ENCODE peak calls at places on chromosomes 4 and X, in five cellular contexts. One of them, this sample, is unnamed.

GRCh38 chr4:163595590-163595989 is 101.1 kb downstream of the TMA16 start:
- DNase-seq in body of pancreas: no peak
- DNase-seq in adrenal gland: no peak
- DNase-seq in colonic mucosa: no peak
- DNase-seq in IMR-90: no peak
- DNase-seq in this sample: no peak

GRCh38 chrX:129544780-129545179 is 4.7 kb downstream of the OCRL start:
- DNase-seq in body of pancreas: no peak
- DNase-seq in adrenal gland: no peak
- DNase-seq in colonic mucosa: no peak
- DNase-seq in IMR-90: no peak
- DNase-seq in this sample: no peak

GRCh38 chr4:54930226-54930625 is 195.2 kb downstream of the KDR start:
- DNase-seq in body of pancreas: no peak
- DNase-seq in adrenal gland: no peak
- DNase-seq in colonic mucosa: no peak
- DNase-seq in IMR-90: peak; percentile 31
- DNase-seq in this sample: no peak

GRCh38 chr4:136319789-136320470 is 1212.4 kb downstream of the PCDH18 start:
- DNase-seq in body of pancreas: no peak
- DNase-seq in adrenal gland: no peak
- DNase-seq in colonic mucosa: no peak
- DNase-seq in IMR-90: peak; percentile 49
- DNase-seq in this sample: no peak

GRCh38 chrX:39058724-39059123 is 257.5 kb downstream of the MID1IP1 start:
- DNase-seq in body of pancreas: peak; percentile 21
- DNase-seq in adrenal gland: no peak
- DNase-seq in colonic mucosa: no peak
- DNase-seq in IMR-90: no peak
- DNase-seq in this sample: no peak

GRCh38 chrX:39445336-39445735 is 644.1 kb downstream of the MID1IP1 start:
- DNase-seq in body of pancreas: no peak
- DNase-seq in adrenal gland: peak; percentile 48
- DNase-seq in colonic mucosa: peak; percentile 41
- DNase-seq in IMR-90: no peak
- DNase-seq in this sample: no peak

GRCh38 chrX:47235691-47236103 is 2.9 kb downstream of the USP11 start:
- DNase-seq in body of pancreas: no peak
- DNase-seq in adrenal gland: no peak
- DNase-seq in colonic mucosa: no peak
- DNase-seq in IMR-90: peak; percentile 6
- DNase-seq in this sample: no peak

GRCh38 chrX:136237074-136237473 is 14.1 kb downstream of the MAP7D3 start:
- DNase-seq in body of pancreas: no peak
- DNase-seq in adrenal gland: no peak
- DNase-seq in colonic mucosa: no peak
- DNase-seq in IMR-90: no peak
- DNase-seq in this sample: no peak

GRCh38 chr4:128468485-128468989 is 180.9 kb upstream of the PGRMC2 start:
- DNase-seq in body of pancreas: peak; percentile 55
- DNase-seq in adrenal gland: peak; percentile 85
- DNase-seq in colonic mucosa: peak; percentile 83
- DNase-seq in IMR-90: peak; percentile 99
- DNase-seq in this sample: peak; percentile 67

GRCh38 chr4:158826882-158827281 is 58.1 kb downstream of the FNIP2 start:
- DNase-seq in body of pancreas: peak; percentile 77
- DNase-seq in adrenal gland: no peak
- DNase-seq in colonic mucosa: peak; percentile 86
- DNase-seq in IMR-90: no peak
- DNase-seq in this sample: peak; percentile 64

GRCh38 chr4:93751410-93751809 is 77.1 kb upstream of the ATOH1 start:
- DNase-seq in body of pancreas: no peak
- DNase-seq in adrenal gland: no peak
- DNase-seq in colonic mucosa: no peak
- DNase-seq in IMR-90: no peak
- DNase-seq in this sample: no peak

GRCh38 chr4:88659061-88659889 is 38.4 kb downstream of the NAP1L5 start:
- DNase-seq in body of pancreas: peak; percentile 62
- DNase-seq in adrenal gland: peak; percentile 67
- DNase-seq in colonic mucosa: peak; percentile 49
- DNase-seq in IMR-90: peak; percentile 77
- DNase-seq in this sample: peak; percentile 44

GRCh38 chr4:38024203-38024504 is 64.0 kb downstream of the PTTG2 start:
- DNase-seq in body of pancreas: no peak
- DNase-seq in adrenal gland: no peak
- DNase-seq in colonic mucosa: no peak
- DNase-seq in IMR-90: no peak
- DNase-seq in this sample: no peak

GRCh38 chr4:6732441-6733357 is 16.7 kb downstream of the BLOC1S4 start:
- DNase-seq in body of pancreas: peak; percentile 55
- DNase-seq in adrenal gland: peak; percentile 85
- DNase-seq in colonic mucosa: peak; percentile 52
- DNase-seq in IMR-90: peak; percentile 94
- DNase-seq in this sample: peak; percentile 48

GRCh38 chr4:105061136-105061696 is 85.5 kb upstream of the TET2 start:
- DNase-seq in body of pancreas: no peak
- DNase-seq in adrenal gland: peak; percentile 28
- DNase-seq in colonic mucosa: peak; percentile 25
- DNase-seq in IMR-90: peak; percentile 5
- DNase-seq in this sample: no peak

GRCh38 chr4:76658231-76659102 is 223.4 kb downstream of the SHROOM3 start:
- DNase-seq in body of pancreas: no peak
- DNase-seq in adrenal gland: no peak
- DNase-seq in colonic mucosa: no peak
- DNase-seq in IMR-90: peak; percentile 86
- DNase-seq in this sample: no peak

GRCh38 chrX:106802388-106803275 is at the start of gene TBC1D8B:
- DNase-seq in body of pancreas: peak; percentile 86
- DNase-seq in adrenal gland: peak; percentile 87
- DNase-seq in colonic mucosa: peak; percentile 86
- DNase-seq in IMR-90: peak; percentile 92
- DNase-seq in this sample: peak; percentile 79

GRCh38 chr4:62003695-62004094 is 803.6 kb downstream of the ADGRL3 start:
- DNase-seq in body of pancreas: no peak
- DNase-seq in adrenal gland: no peak
- DNase-seq in colonic mucosa: no peak
- DNase-seq in IMR-90: no peak
- DNase-seq in this sample: no peak

GRCh38 chr4:67700119-67700873 is 659 bp downstream of the UBA6 start:
- DNase-seq in body of pancreas: no peak
- DNase-seq in adrenal gland: peak; percentile 25
- DNase-seq in colonic mucosa: no peak
- DNase-seq in IMR-90: peak; percentile 27
- DNase-seq in this sample: peak; percentile 38

GRCh38 chrX:71573591-71573990 is 4.6 kb upstream of the GCNA start:
- DNase-seq in body of pancreas: no peak
- DNase-seq in adrenal gland: no peak
- DNase-seq in colonic mucosa: no peak
- DNase-seq in IMR-90: no peak
- DNase-seq in this sample: no peak

GRCh38 chr4:188942606-188943005 is 803.4 kb downstream of the TRIML1 start:
- DNase-seq in body of pancreas: no peak
- DNase-seq in adrenal gland: no peak
- DNase-seq in colonic mucosa: no peak
- DNase-seq in IMR-90: peak; percentile 21
- DNase-seq in this sample: no peak

GRCh38 chr4:113968473-113968872 is 11.0 kb downstream of the ARSJ start:
- DNase-seq in body of pancreas: no peak
- DNase-seq in adrenal gland: no peak
- DNase-seq in colonic mucosa: no peak
- DNase-seq in IMR-90: no peak
- DNase-seq in this sample: no peak
- H3K4me3 ChIP-seq in body of pancreas: no peak overlapping the region
- H3K4me3 ChIP-seq in adrenal gland: no peak overlapping the region
- H3K4me3 ChIP-seq in colonic mucosa: no peak overlapping the region
- H3K4me3 ChIP-seq in IMR-90: no peak overlapping the region
- H3K4me3 ChIP-seq in this sample: no peak overlapping the region

GRCh38 chrX:12811658-12812057 is 20.4 kb downstream of the PRPS2 start:
- DNase-seq in body of pancreas: no peak
- DNase-seq in adrenal gland: no peak
- DNase-seq in colonic mucosa: no peak
- DNase-seq in IMR-90: no peak
- DNase-seq in this sample: no peak
- H3K36me3 ChIP-seq in body of pancreas: no peaks in the 10 kb centered on the region
- H3K36me3 ChIP-seq in adrenal gland: no peaks in the 10 kb centered on the region
- H3K36me3 ChIP-seq in colonic mucosa: no peaks in the 10 kb centered on the region
- H3K36me3 ChIP-seq in IMR-90: peaks cover 5% of the 10 kb centered on the region
- H3K36me3 ChIP-seq in this sample: peaks cover 5% of the 10 kb centered on the region

DNA sequence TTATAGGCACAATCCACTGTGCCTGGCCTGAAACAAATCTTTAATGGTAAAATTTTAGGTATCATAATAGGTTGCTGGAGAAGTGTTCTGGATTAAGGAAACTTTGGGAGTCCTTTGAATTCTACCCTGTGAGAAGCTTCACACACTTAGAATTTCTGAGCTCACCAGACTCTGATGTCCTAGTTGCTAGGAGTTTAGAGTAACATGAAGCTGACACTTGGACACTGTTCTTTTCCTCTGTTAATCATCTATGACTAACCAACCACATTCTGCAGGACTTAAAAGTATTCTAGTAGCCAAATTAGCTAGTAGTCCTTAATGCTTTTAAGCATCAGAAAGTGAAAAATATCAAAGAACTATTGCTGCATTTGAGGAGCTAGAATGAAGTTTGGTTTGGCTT is 38.6 kb upstream of the IGFBP7 start:
- DNase-seq in body of pancreas: no peak
- DNase-seq in adrenal gland: no peak
- DNase-seq in colonic mucosa: no peak
- DNase-seq in IMR-90: peak; percentile 80
- DNase-seq in this sample: no peak
- TF ChIP-seq CTCF in body of pancreas: no peak
- TF ChIP-seq CTCF in adrenal gland: no peak
- TF ChIP-seq CTCF in colonic mucosa: no peak
- TF ChIP-seq CTCF in IMR-90: no peak
- TF ChIP-seq CTCF in this sample: no peak

DNA sequence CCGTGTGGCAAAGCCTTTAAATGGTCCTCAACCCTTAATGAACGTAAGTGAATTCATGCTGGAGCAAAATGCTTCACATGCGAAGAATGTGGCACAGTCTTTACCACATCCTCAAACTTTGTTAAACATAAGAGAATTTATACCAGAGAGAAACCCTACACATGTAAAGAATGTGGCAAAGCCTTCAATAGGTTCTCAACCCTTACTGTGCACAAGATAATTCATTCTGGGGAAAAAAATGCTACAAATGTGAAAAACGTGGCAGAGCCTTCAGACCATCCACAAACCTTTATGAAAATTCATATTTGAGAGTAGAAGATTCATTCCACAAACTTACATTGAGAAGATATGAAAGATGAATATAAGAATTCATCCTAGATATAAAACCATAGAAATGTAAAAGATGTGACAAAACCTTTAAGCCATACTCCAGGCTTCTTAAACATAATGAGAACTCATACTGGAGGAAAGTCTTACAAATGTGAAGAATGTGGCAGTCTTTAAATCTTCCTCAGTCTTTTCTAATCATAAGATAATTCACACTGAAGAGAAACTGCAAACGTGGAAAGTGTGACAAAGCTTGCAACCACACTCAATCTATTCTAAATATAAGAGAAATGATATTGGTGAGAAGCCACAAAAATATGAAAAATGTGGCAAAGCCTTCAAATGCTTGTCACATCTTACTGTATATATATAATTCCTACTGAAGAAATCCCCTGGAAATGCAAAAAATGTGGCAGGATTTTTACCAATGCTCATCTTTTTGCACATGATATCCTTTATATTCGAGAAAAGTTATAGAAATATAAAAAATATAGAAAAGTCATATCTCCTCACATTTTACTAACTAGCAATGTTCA is 36.9 kb downstream of the ZNF141 start:
- DNase-seq in body of pancreas: no peak
- DNase-seq in adrenal gland: no peak
- DNase-seq in colonic mucosa: no peak
- DNase-seq in IMR-90: no peak
- DNase-seq in this sample: no peak
- H3K4me3 ChIP-seq in body of pancreas: no peak overlapping the region
- H3K4me3 ChIP-seq in adrenal gland: no peak overlapping the region
- H3K4me3 ChIP-seq in colonic mucosa: no peak overlapping the region
- H3K4me3 ChIP-seq in IMR-90: no peak overlapping the region
- H3K4me3 ChIP-seq in this sample: no peak overlapping the region

GRCh38 chrX:104864296-104864695 is 298.3 kb downstream of the IL1RAPL2 start:
- DNase-seq in body of pancreas: no peak
- DNase-seq in adrenal gland: no peak
- DNase-seq in colonic mucosa: no peak
- DNase-seq in IMR-90: no peak
- DNase-seq in this sample: no peak
- H3K36me3 ChIP-seq in body of pancreas: no peaks in the 10 kb centered on the region
- H3K36me3 ChIP-seq in adrenal gland: no peaks in the 10 kb centered on the region
- H3K36me3 ChIP-seq in colonic mucosa: no peaks in the 10 kb centered on the region
- H3K36me3 ChIP-seq in IMR-90: no peaks in the 10 kb centered on the region
- H3K36me3 ChIP-seq in this sample: no peaks in the 10 kb centered on the region

DNA sequence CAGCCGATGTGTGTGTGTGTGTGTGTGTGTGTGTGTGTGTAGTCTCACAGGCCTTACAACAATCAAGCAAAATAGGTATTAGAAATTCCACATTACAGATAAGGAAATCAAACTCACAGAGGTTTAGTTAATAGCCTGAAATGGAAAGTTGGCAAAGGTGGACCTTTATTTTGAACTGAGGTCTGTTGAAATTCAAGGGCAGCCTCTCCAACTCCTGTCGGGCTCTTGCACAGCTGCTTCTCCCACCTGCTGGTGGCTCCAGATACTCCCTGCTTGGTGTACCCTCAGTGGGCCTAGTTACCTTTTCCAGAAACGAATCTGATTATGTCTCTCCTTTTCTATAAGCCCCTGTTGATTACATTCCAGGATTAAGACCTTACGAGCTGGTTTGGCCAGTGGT is 195.9 kb downstream of the MGST2 start:
- DNase-seq in body of pancreas: peak; percentile 49
- DNase-seq in adrenal gland: peak; percentile 42
- DNase-seq in colonic mucosa: no peak
- DNase-seq in IMR-90: no peak
- DNase-seq in this sample: no peak
- TF ChIP-seq CTCF in body of pancreas: peak; percentile 23
- TF ChIP-seq CTCF in adrenal gland: peak; percentile 29
- TF ChIP-seq CTCF in colonic mucosa: no peak
- TF ChIP-seq CTCF in IMR-90: no peak
- TF ChIP-seq CTCF in this sample: no peak

DNA sequence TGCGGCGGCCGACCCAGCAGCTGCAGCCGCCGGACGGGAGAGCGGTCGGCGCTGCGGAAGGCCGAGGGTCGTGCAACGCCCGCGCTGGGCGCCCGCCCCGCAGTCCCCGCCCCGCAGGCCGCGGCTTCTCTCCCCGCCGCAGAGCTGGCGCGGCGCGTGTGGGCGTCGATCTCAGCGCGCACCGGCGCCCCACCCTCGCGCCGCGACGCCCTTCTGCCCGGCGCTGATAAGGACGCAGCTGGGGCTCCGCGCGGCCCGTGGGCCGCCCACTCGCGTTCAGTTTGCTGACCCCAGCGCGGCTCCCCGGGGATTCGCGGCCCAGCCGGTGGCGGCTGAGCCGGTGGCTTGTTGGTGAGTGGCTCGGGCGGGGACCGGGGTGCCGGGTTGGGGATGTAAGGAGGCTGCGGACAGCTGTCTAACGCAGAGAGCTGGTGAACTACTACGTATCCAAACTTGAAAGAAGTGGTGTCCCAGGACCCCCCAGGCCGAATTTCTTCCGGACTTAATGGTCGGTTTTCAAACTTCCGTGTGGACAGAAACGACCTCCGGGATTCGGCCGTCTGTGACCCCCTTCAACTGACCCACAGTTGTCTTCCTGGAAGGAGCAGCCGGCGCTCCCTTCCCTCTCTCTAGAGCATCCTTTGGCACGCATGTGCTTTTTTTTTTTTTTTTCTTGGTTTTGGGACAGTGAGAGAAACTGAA is 1.6 kb downstream of the FHDC1 start:
- DNase-seq in body of pancreas: peak; percentile 34
- DNase-seq in adrenal gland: no peak
- DNase-seq in colonic mucosa: peak; percentile 57
- DNase-seq in IMR-90: peak; percentile 21
- DNase-seq in this sample: no peak
- H3K4me3 ChIP-seq in body of pancreas: peak overlapping the region; percentile 67
- H3K4me3 ChIP-seq in adrenal gland: peak overlapping the region; percentile 23
- H3K4me3 ChIP-seq in colonic mucosa: peak overlapping the region; percentile 74
- H3K4me3 ChIP-seq in IMR-90: peak overlapping the region; percentile 45
- H3K4me3 ChIP-seq in this sample: peak overlapping the region; percentile 65